ENCODE peak calls at places on chromosomes 11 and 22, in six cellular contexts. One of them, this sample, is unnamed.

GRCh38 chr22:35977136-35977535 is 51.5 kb downstream of the RBFOX2 start:
- DNase-seq in hippocampal formation: no peak
- DNase-seq in Peyer's patch: no peak
- DNase-seq in adrenal gland: no peak
- DNase-seq in brain microvascular endothelial cell: peak
- DNase-seq in fibroblast of lung: peak
- DNase-seq in this sample: no peak

GRCh38 chr22:27068121-27068520 is 410.7 kb downstream of the MIAT start:
- DNase-seq in adrenal gland: no peak
- DNase-seq in hippocampal formation: no peak
- DNase-seq in fibroblast of lung: no peak
- DNase-seq in Peyer's patch: no peak
- DNase-seq in brain microvascular endothelial cell: no peak
- DNase-seq in this sample: no peak

GRCh38 chr22:40939202-40939601 is 12.0 kb upstream of the RBX1 start:
- DNase-seq in fibroblast of lung: no peak
- DNase-seq in adrenal gland: no peak
- DNase-seq in brain microvascular endothelial cell: no peak
- DNase-seq in Peyer's patch: no peak
- DNase-seq in hippocampal formation: no peak
- DNase-seq in this sample: no peak

GRCh38 chr11:113572349-113572748 is 97.2 kb upstream of the DRD2 start:
- DNase-seq in hippocampal formation: no peak
- DNase-seq in fibroblast of lung: peak
- DNase-seq in Peyer's patch: no peak
- DNase-seq in brain microvascular endothelial cell: no peak
- DNase-seq in adrenal gland: no peak
- DNase-seq in this sample: no peak

GRCh38 chr11:119533931-119534694 is 111.1 kb upstream of the THY1 start:
- DNase-seq in brain microvascular endothelial cell: peak
- DNase-seq in Peyer's patch: peak
- DNase-seq in hippocampal formation: peak
- DNase-seq in adrenal gland: peak
- DNase-seq in fibroblast of lung: peak
- DNase-seq in this sample: peak

GRCh38 chr22:50530857-50531545 is 1.2 kb upstream of the TYMP start:
- DNase-seq in brain microvascular endothelial cell: peak
- DNase-seq in Peyer's patch: peak
- DNase-seq in hippocampal formation: no peak
- DNase-seq in fibroblast of lung: peak
- DNase-seq in adrenal gland: peak
- DNase-seq in this sample: no peak

GRCh38 chr22:47564158-47564450 is 801.7 kb downstream of the TBC1D22A start:
- DNase-seq in adrenal gland: no peak
- DNase-seq in brain microvascular endothelial cell: no peak
- DNase-seq in Peyer's patch: no peak
- DNase-seq in fibroblast of lung: no peak
- DNase-seq in hippocampal formation: no peak
- DNase-seq in this sample: no peak

GRCh38 chr22:44683237-44683636 is 18.8 kb upstream of the PRR5 start:
- DNase-seq in Peyer's patch: no peak
- DNase-seq in brain microvascular endothelial cell: no peak
- DNase-seq in hippocampal formation: no peak
- DNase-seq in adrenal gland: no peak
- DNase-seq in fibroblast of lung: no peak
- DNase-seq in this sample: no peak

GRCh38 chr11:19795082-19795481 is 82.4 kb downstream of the NAV2 start:
- DNase-seq in hippocampal formation: no peak
- DNase-seq in Peyer's patch: no peak
- DNase-seq in adrenal gland: no peak
- DNase-seq in brain microvascular endothelial cell: no peak
- DNase-seq in fibroblast of lung: no peak
- DNase-seq in this sample: no peak

GRCh38 chr11:70699294-70700221 is 301.2 kb downstream of the CTTN start:
- DNase-seq in hippocampal formation: no peak
- DNase-seq in fibroblast of lung: no peak
- DNase-seq in adrenal gland: no peak
- DNase-seq in Peyer's patch: no peak
- DNase-seq in brain microvascular endothelial cell: no peak
- DNase-seq in this sample: no peak

GRCh38 chr11:67423466-67423865 is 4.8 kb upstream of the RPS6KB2 start:
- DNase-seq in hippocampal formation: no peak
- DNase-seq in Peyer's patch: no peak
- DNase-seq in brain microvascular endothelial cell: no peak
- DNase-seq in fibroblast of lung: no peak
- DNase-seq in adrenal gland: no peak
- DNase-seq in this sample: no peak

GRCh38 chr11:108620958-108621772 is 27.6 kb upstream of the EXPH5 start:
- DNase-seq in fibroblast of lung: peak
- DNase-seq in brain microvascular endothelial cell: no peak
- DNase-seq in hippocampal formation: no peak
- DNase-seq in Peyer's patch: no peak
- DNase-seq in adrenal gland: no peak
- DNase-seq in this sample: peak

GRCh38 chr11:124737638-124738293 is 2.0 kb upstream of the NRGN start:
- DNase-seq in adrenal gland: no peak
- DNase-seq in hippocampal formation: peak
- DNase-seq in fibroblast of lung: no peak
- DNase-seq in Peyer's patch: no peak
- DNase-seq in brain microvascular endothelial cell: no peak
- DNase-seq in this sample: no peak

GRCh38 chr11:86805873-86806310 is 5.5 kb downstream of the PRSS23 start:
- DNase-seq in adrenal gland: no peak
- DNase-seq in hippocampal formation: no peak
- DNase-seq in brain microvascular endothelial cell: no peak
- DNase-seq in Peyer's patch: no peak
- DNase-seq in fibroblast of lung: no peak
- DNase-seq in this sample: no peak

GRCh38 chr11:8206251-8207079 is 37.6 kb upstream of the RIC3 start:
- DNase-seq in fibroblast of lung: peak
- DNase-seq in hippocampal formation: peak
- DNase-seq in Peyer's patch: peak
- DNase-seq in brain microvascular endothelial cell: no peak
- DNase-seq in adrenal gland: peak
- DNase-seq in this sample: no peak

GRCh38 chr11:117201516-117201866 is 2.3 kb downstream of the TAGLN start:
- DNase-seq in fibroblast of lung: no peak
- DNase-seq in Peyer's patch: no peak
- DNase-seq in brain microvascular endothelial cell: no peak
- DNase-seq in adrenal gland: no peak
- DNase-seq in hippocampal formation: no peak
- DNase-seq in this sample: no peak

GRCh38 chr11:63931876-63932275 is 6.9 kb upstream of the NAA40 start:
- DNase-seq in adrenal gland: no peak
- DNase-seq in fibroblast of lung: no peak
- DNase-seq in Peyer's patch: no peak
- DNase-seq in hippocampal formation: no peak
- DNase-seq in brain microvascular endothelial cell: no peak
- DNase-seq in this sample: no peak

GRCh38 chr11:96309001-96309642 is 33.9 kb downstream of the MAML2 start:
- DNase-seq in brain microvascular endothelial cell: no peak
- DNase-seq in adrenal gland: no peak
- DNase-seq in Peyer's patch: no peak
- DNase-seq in fibroblast of lung: peak
- DNase-seq in hippocampal formation: no peak
- DNase-seq in this sample: no peak

GRCh38 chr11:63491614-63492372 is 826 bp upstream of the PLAAT5 start:
- DNase-seq in Peyer's patch: no peak
- DNase-seq in adrenal gland: no peak
- DNase-seq in hippocampal formation: no peak
- DNase-seq in fibroblast of lung: peak
- DNase-seq in brain microvascular endothelial cell: peak
- DNase-seq in this sample: no peak

GRCh38 chr22:47274196-47274595 is 511.7 kb downstream of the TBC1D22A start:
- DNase-seq in hippocampal formation: no peak
- DNase-seq in Peyer's patch: no peak
- DNase-seq in fibroblast of lung: no peak
- DNase-seq in brain microvascular endothelial cell: no peak
- DNase-seq in adrenal gland: no peak
- DNase-seq in this sample: no peak

GRCh38 chr11:43585877-43586608 is 94.5 kb upstream of the HSD17B12 start:
- DNase-seq in Peyer's patch: no peak
- DNase-seq in hippocampal formation: no peak
- DNase-seq in brain microvascular endothelial cell: no peak
- DNase-seq in fibroblast of lung: no peak
- DNase-seq in adrenal gland: no peak
- DNase-seq in this sample: no peak

GRCh38 chr11:128213461-128213860 is 373.9 kb downstream of the ETS1 start:
- DNase-seq in brain microvascular endothelial cell: no peak
- DNase-seq in hippocampal formation: no peak
- DNase-seq in Peyer's patch: no peak
- DNase-seq in adrenal gland: no peak
- DNase-seq in fibroblast of lung: no peak
- DNase-seq in this sample: no peak

GRCh38 chr22:46430961-46431838 is 95.7 kb downstream of the TRMU start:
- DNase-seq in Peyer's patch: no peak
- DNase-seq in hippocampal formation: no peak
- DNase-seq in adrenal gland: no peak
- DNase-seq in fibroblast of lung: no peak
- DNase-seq in brain microvascular endothelial cell: no peak
- DNase-seq in this sample: no peak

GRCh38 chr11:5364214-5364613 is 12.9 kb downstream of the OR51B6 start:
- DNase-seq in Peyer's patch: no peak
- DNase-seq in hippocampal formation: no peak
- DNase-seq in fibroblast of lung: peak
- DNase-seq in adrenal gland: no peak
- DNase-seq in brain microvascular endothelial cell: peak
- DNase-seq in this sample: no peak

GRCh38 chr22:26890870-26891269 is 233.5 kb downstream of the MIAT start:
- DNase-seq in fibroblast of lung: no peak
- DNase-seq in brain microvascular endothelial cell: no peak
- DNase-seq in hippocampal formation: no peak
- DNase-seq in Peyer's patch: no peak
- DNase-seq in adrenal gland: no peak
- DNase-seq in this sample: no peak

GRCh38 chr22:47036936-47037485 is 274.6 kb downstream of the TBC1D22A start:
- DNase-seq in adrenal gland: no peak
- DNase-seq in hippocampal formation: no peak
- DNase-seq in fibroblast of lung: no peak
- DNase-seq in Peyer's patch: no peak
- DNase-seq in brain microvascular endothelial cell: no peak
- DNase-seq in this sample: no peak

GRCh38 chr11:131855320-131855719 is 484.9 kb downstream of the NTM start:
- DNase-seq in fibroblast of lung: peak
- DNase-seq in adrenal gland: no peak
- DNase-seq in Peyer's patch: no peak
- DNase-seq in hippocampal formation: no peak
- DNase-seq in brain microvascular endothelial cell: no peak
- DNase-seq in this sample: peak

GRCh38 chr22:42308887-42309468 is 38.5 kb upstream of the TCF20 start:
- DNase-seq in adrenal gland: no peak
- DNase-seq in fibroblast of lung: no peak
- DNase-seq in hippocampal formation: no peak
- DNase-seq in brain microvascular endothelial cell: no peak
- DNase-seq in Peyer's patch: no peak
- DNase-seq in this sample: no peak

GRCh38 chr11:12001152-12001551 is 7.3 kb downstream of the DKK3 start:
- DNase-seq in fibroblast of lung: no peak
- DNase-seq in brain microvascular endothelial cell: no peak
- DNase-seq in Peyer's patch: no peak
- DNase-seq in hippocampal formation: no peak
- DNase-seq in adrenal gland: no peak
- DNase-seq in this sample: no peak

GRCh38 chr22:38964306-38964705 is 6.9 kb downstream of the APOBEC3A start:
- DNase-seq in brain microvascular endothelial cell: no peak
- DNase-seq in fibroblast of lung: no peak
- DNase-seq in Peyer's patch: no peak
- DNase-seq in hippocampal formation: no peak
- DNase-seq in adrenal gland: no peak
- DNase-seq in this sample: no peak